ENCODE peak calls at places on chromosomes 6 and 20, in five cellular contexts. R, N, P, F and L are unnamed samples.

GRCh38 chr20:38221041-38221589 is 39.4 kb downstream of the KIAA1755 start:
- DNase-seq in R (peak), N (peak), P (peak), F (no peak), L (peak)

GRCh38 chr6:100472674-100473073 is 8.0 kb upstream of the SIM1 start:
- DNase-seq in R (no peak), N (no peak), P (peak), F (peak), L (peak)

GRCh38 chr6:155120034-155120433 is 124.9 kb downstream of the TIAM2 start:
- DNase-seq in R (no peak), N (no peak), P (no peak), F (no peak), L (no peak)

GRCh38 chr20:61846741-61847419 is 218.8 kb downstream of the TAF4 start:
- DNase-seq in R (no peak), N (no peak), P (no peak), F (no peak), L (no peak)

GRCh38 chr6:31299511-31299910 is 27.6 kb upstream of the HLA-C start:
- DNase-seq in R (no peak), N (no peak), P (no peak), F (no peak), L (no peak)

GRCh38 chr20:34008477-34008876 is 14.8 kb downstream of the RALY start:
- DNase-seq in R (no peak), N (no peak), P (no peak), F (no peak), L (no peak)

GRCh38 chr20:56995635-56996075 is 270.8 kb downstream of the BMP7 start:
- DNase-seq in R (peak), N (peak), P (peak), F (no peak), L (no peak)

GRCh38 chr6:27136978-27137814 is 110.3 kb upstream of the PRSS16 start:
- DNase-seq in R (peak), N (no peak), P (peak), F (no peak), L (no peak)

GRCh38 chr6:95266537-95267258 is 310.6 kb upstream of the MANEA start:
- DNase-seq in R (no peak), N (no peak), P (no peak), F (no peak), L (no peak)

GRCh38 chr6:170037541-170038250 is 253.2 kb downstream of the DLL1 start:
- DNase-seq in R (no peak), N (no peak), P (no peak), F (no peak), L (peak)

GRCh38 chr6:31143148-31143547 is 4.3 kb upstream of the PSORS1C2 start:
- DNase-seq in R (no peak), N (no peak), P (no peak), F (no peak), L (peak)

GRCh38 chr6:62272118-62272517 is 13.9 kb downstream of the KHDRBS2 start:
- DNase-seq in R (no peak), N (no peak), P (no peak), F (no peak), L (no peak)

GRCh38 chr6:156080371-156080770 is 624.7 kb upstream of the NOX3 start:
- DNase-seq in R (no peak), N (no peak), P (no peak), F (no peak), L (peak)

GRCh38 chr20:7980332-7981046 is 39.1 kb downstream of the TMX4 start:
- DNase-seq in R (peak), N (peak), P (peak), F (no peak), L (peak)

GRCh38 chr20:37202267-37202943 is 23.1 kb upstream of the MROH8 start:
- DNase-seq in R (peak), N (peak), P (peak), F (no peak), L (peak)

GRCh38 chr6:81838031-81838430 is 85.5 kb upstream of the TENT5A start:
- DNase-seq in R (peak), N (peak), P (peak), F (no peak), L (peak)

GRCh38 chr6:150065083-150065482 is 3.8 kb downstream of the ULBP3 start:
- DNase-seq in R (no peak), N (no peak), P (no peak), F (no peak), L (no peak)

GRCh38 chr20:34549291-34549928 is 9.1 kb upstream of the MAP1LC3A start:
- DNase-seq in R (peak), N (no peak), P (peak), F (no peak), L (peak)

GRCh38 chr20:9467995-9468394 is 46.4 kb upstream of the LAMP5 start:
- DNase-seq in R (peak), N (peak), P (peak), F (no peak), L (no peak)

GRCh38 chr6:113352029-113352801 is 504.9 kb upstream of the MARCKS start:
- DNase-seq in R (peak), N (no peak), P (peak), F (no peak), L (peak)

GRCh38 chr6:12645941-12646340 is 70.6 kb upstream of the PHACTR1 start:
- DNase-seq in R (no peak), N (no peak), P (peak), F (no peak), L (peak)

GRCh38 chr20:5835870-5836269 is 85.7 kb downstream of the SHLD1 start:
- DNase-seq in R (no peak), N (no peak), P (no peak), F (no peak), L (peak)

GRCh38 chr6:48151142-48151541 is 40.1 kb upstream of the PTCHD4 start:
- DNase-seq in R (no peak), N (no peak), P (no peak), F (no peak), L (no peak)

GRCh38 chr6:84441456-84441855 is 214.0 kb upstream of the CEP162 start:
- DNase-seq in R (no peak), N (no peak), P (no peak), F (no peak), L (no peak)

GRCh38 chr20:62370115-62370806 is 3.1 kb upstream of the LAMA5 start:
- DNase-seq in R (no peak), N (no peak), P (peak), F (no peak), L (peak)

GRCh38 chr6:85449388-85449817 is 480 bp upstream of the NT5E start:
- DNase-seq in R (no peak), N (no peak), P (peak), F (peak), L (peak)

GRCh38 chr6:35388023-35388422 is 45.7 kb downstream of the PPARD start:
- DNase-seq in R (no peak), N (no peak), P (no peak), F (no peak), L (no peak)

GRCh38 chr20:1087311-1087710 is 31.1 kb upstream of the PSMF1 start:
- DNase-seq in R (no peak), N (no peak), P (no peak), F (no peak), L (no peak)

GRCh38 chr6:32954212-32954745 is 1.4 kb upstream of the HLA-DMA start:
- DNase-seq in R (no peak), N (no peak), P (no peak), F (no peak), L (no peak)

GRCh38 chr6:149842331-149842730 is 21.8 kb downstream of the LRP11 start:
- DNase-seq in R (no peak), N (no peak), P (no peak), F (no peak), L (no peak)

DNA sequence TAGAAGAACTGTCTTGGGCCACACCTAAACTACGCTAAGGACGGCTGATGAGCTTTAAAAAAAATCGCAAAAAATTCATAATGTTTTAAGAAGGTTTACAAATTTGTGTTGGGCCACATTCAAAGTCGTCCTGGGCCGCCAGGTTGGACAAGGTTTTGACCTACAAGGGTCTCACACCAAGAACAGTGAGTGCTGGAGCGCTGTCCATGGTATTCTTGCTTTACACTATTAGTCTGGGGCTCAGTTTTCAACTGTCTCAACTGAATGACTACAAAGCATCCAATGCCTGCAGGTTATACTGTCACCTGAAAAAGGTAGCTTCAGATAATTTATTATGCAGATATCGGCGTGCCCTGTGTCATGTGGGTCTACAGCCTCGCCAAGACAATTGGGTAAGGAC is 3.7 kb upstream of the FAXC start:
- DNase-seq in R (no peak), N (no peak), P (no peak), F (no peak), L (peak)
- TF ChIP-seq RFX5 in R (no peak), N (no peak), P (no peak), F (no peak), L (no peak)

GRCh38 chr20:40856653-40857052 is 167.6 kb upstream of the MAFB start:
- DNase-seq in R (no peak), N (no peak), P (no peak), F (no peak), L (no peak)

GRCh38 chr20:40863337-40863919 is 165.2 kb upstream of the TOP1 start:
- DNase-seq in R (no peak), N (no peak), P (no peak), F (no peak), L (no peak)

GRCh38 chr20:40864470-40864869 is 164.2 kb upstream of the TOP1 start:
- DNase-seq in R (no peak), N (no peak), P (no peak), F (no peak), L (no peak)

GRCh38 chr20:40861427-40862008 is 167.1 kb upstream of the TOP1 start:
- DNase-seq in R (no peak), N (no peak), P (no peak), F (no peak), L (no peak)

DNA sequence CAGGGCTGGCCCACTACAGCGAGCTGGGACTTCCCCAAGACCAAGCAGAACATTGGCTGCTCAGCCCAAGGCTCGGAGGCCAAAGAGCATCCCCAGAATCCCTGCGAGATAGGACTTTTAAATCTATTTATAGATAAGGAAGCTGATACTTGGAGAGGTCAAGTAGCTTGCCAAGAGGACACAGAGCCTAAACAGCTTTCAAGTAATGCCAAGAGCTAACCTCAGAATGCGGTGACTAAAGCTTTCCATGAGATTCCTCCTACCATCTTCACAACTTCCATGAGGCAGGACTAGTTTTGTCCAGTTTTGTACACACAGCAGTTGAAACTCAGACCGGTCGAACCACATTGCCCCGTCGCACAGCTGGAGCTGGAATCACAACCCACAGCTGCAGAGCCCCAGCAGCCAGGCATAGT is 168.1 kb upstream of the TOP1 start:
- DNase-seq in R (no peak), N (no peak), P (no peak), F (no peak), L (peak)
- TF ChIP-seq RFX5 in R (no peak), N (no peak), P (no peak), F (no peak), L (no peak)

DNA sequence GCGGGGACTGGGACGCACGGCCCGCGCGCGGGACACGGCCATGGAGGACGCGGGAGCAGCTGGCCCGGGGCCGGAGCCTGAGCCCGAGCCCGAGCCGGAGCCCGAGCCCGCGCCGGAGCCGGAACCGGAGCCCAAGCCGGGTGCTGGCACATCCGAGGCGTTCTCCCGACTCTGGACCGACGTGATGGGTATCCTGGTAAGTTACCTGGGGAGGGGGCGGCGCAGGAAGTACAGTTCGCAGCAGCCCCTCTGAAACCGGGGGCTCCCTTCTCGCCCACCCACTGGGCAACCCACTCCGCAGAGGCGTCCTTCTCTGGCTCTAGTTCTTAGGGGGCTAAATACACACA is 363 bp downstream of the SASH1 start:
- DNase-seq in R (no peak), N (no peak), P (no peak), F (no peak), L (no peak)
- TF ChIP-seq RFX5 in R (no peak), N (no peak), P (no peak), F (no peak), L (no peak)

DNA sequence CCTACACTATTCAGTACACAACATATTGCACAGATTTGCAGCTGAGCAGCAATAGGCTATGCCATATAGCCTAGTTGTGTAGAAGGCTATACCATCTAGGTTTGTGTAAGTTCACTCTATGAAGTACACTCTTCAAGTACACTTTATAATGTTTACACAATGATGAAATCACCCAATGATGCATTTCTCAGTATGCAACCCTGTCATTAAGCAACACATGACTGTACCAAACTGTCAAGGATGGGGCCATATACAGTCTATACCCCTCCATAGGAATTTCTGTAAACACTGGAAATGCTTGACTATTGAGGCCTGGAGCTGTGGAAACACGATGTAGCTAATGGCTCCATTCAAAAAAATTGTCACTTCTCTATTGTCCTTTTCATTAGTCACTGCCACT is 535.4 kb downstream of the EPM2A start:
- DNase-seq in R (peak), N (no peak), P (peak), F (no peak), L (peak)
- TF ChIP-seq RFX5 in R (no peak), N (no peak), P (no peak), F (no peak), L (no peak)

GRCh38 chr6:166419717-166420116 is 37.0 kb upstream of the MPC1 start:
- DNase-seq in R (no peak), N (no peak), P (no peak), F (no peak), L (no peak)
- TF ChIP-seq RFX5 in R (no peak), N (no peak), P (no peak), F (no peak), L (no peak)

GRCh38 chr6:50816947-50817637 is 1.6 kb upstream of the TFAP2B start:
- DNase-seq in R (no peak), N (peak), P (no peak), F (no peak), L (no peak)

GRCh38 chr6:50817638-50817950 is 1.1 kb upstream of the TFAP2B start:
- DNase-seq in R (no peak), N (no peak), P (no peak), F (no peak), L (no peak)

GRCh38 chr6:50815436-50816114 is 3.1 kb upstream of the TFAP2B start:
- DNase-seq in R (no peak), N (no peak), P (no peak), F (no peak), L (peak)

GRCh38 chr6:50818673-50819072 is at the start of gene TFAP2B:
- DNase-seq in R (no peak), N (peak), P (no peak), F (no peak), L (no peak)

DNA sequence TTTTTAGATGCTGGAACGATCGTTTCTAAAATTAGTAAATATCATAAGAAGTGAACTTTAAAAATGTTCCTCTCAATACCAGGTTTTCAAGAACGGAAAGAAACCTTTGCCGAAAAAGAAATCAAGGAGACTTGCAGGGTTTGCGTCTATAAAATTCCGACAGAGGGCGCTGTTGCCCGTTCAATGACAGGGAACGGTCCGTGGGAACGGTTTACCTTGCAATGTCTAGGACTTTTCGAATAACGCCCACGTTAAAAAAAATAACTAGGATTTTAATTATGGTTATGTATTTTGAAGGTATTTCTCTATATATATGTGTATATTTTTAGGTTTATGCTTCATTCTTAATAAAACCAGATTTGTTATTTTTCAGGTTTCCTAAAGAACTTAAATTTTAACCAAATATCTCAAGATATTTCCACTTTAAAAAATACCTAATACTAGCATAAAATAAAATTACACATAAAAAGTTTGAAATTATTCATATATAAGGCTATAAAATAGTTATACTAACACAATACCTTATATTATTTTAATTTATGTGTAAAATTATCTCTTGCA is 2.5 kb upstream of the TFAP2B start:
- DNase-seq in R (peak), N (peak), P (peak), F (peak), L (peak)
- TF ChIP-seq RFX5 in R (no peak), N (no peak), P (no peak), F (no peak), L (no peak)

GRCh38 chr6:136549359-136550044 is 720 bp downstream of the MAP7 start:
- DNase-seq in R (no peak), N (peak), P (peak), F (no peak), L (no peak)
- TF ChIP-seq RFX5 in R (no peak), N (no peak), P (no peak), F (no peak), L (no peak)

GRCh38 chr6:78810698-78811097 is 56.7 kb upstream of the IRAK1BP1 start:
- DNase-seq in R (no peak), N (no peak), P (no peak), F (no peak), L (peak)
- TF ChIP-seq RFX5 in R (no peak), N (no peak), P (no peak), F (no peak), L (no peak)

DNA sequence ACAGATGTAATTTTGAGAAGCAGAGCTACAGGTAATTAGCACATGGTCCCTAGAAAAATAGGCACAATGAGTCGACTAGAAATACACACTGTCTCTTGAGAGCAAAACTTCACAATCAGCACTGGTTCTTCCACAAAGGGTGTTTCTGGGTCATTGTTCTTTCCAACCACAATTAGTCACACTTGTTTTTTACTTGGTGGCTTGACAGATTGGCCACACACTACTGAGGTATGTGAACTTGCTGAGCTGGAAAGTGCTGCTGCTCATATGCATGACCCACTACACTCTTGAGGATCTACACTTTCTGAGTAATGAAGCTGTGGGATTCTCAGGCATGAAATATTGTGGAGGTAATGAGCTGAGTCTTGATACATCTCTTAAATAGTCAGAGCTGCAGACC is 347.7 kb downstream of the BCKDHB start:
- DNase-seq in R (no peak), N (no peak), P (no peak), F (peak), L (peak)
- TF ChIP-seq RFX5 in R (no peak), N (no peak), P (no peak), F (no peak), L (no peak)